ENCODE peak calls at places on chromosomes 2 and 18, in five cellular contexts. M, D, F, I and K are unnamed samples.

GRCh38 chr2:111659361-111660281 is 224.4 kb downstream of the ANAPC1 start:
- DNase-seq in M (peak), D (peak), F (no peak), I (peak), K (peak)

GRCh38 chr2:118750959-118751565 is 96.4 kb downstream of the EN1 start:
- DNase-seq in M (no peak), D (no peak), F (no peak), I (no peak), K (no peak)

GRCh38 chr18:33901894-33902512 is 322.7 kb downstream of the NOL4 start:
- DNase-seq in M (no peak), D (no peak), F (no peak), I (no peak), K (peak)

GRCh38 chr18:73842795-73843394 is 304.7 kb downstream of the FBXO15 start:
- DNase-seq in M (peak), D (peak), F (peak), I (peak), K (peak)

GRCh38 chr2:44134848-44135247 is 33.8 kb upstream of the PPM1B start:
- DNase-seq in M (peak), D (no peak), F (no peak), I (no peak), K (no peak)

GRCh38 chr2:16079637-16080036 is 139.3 kb downstream of the MYCN start:
- DNase-seq in M (no peak), D (no peak), F (no peak), I (no peak), K (peak)

GRCh38 chr2:174631009-174631981 is 33.7 kb upstream of the WIPF1 start:
- DNase-seq in M (no peak), D (peak), F (no peak), I (peak), K (no peak)

GRCh38 chr2:28567076-28567471 is 71.2 kb downstream of the PLB1 start:
- DNase-seq in M (peak), D (no peak), F (no peak), I (no peak), K (no peak)

GRCh38 chr2:63122921-63123320 is 72.3 kb downstream of the OTX1 start:
- DNase-seq in M (no peak), D (no peak), F (no peak), I (no peak), K (no peak)

GRCh38 chr2:57022496-57022895 is 838.7 kb downstream of the CCDC85A start:
- DNase-seq in M (peak), D (no peak), F (no peak), I (peak), K (peak)
- H2BK15ac ChIP-seq in M (no peak), D (no peak), F (no peak), I (no peak), K (no peak)

GRCh38 chr18:59898093-59898492 is 1.7 kb upstream of the PMAIP1 start:
- DNase-seq in M (no peak), D (no peak), F (no peak), I (no peak), K (no peak)

GRCh38 chr18:59900222-59901128 is 679 bp downstream of the PMAIP1 start:
- DNase-seq in M (peak), D (peak), F (peak), I (peak), K (peak)

GRCh38 chr18:59899298-59900221 is at the start of gene PMAIP1:
- DNase-seq in M (peak), D (peak), F (peak), I (peak), K (peak)

GRCh38 chr18:59897321-59897954 is 2.4 kb upstream of the PMAIP1 start:
- DNase-seq in M (peak), D (no peak), F (no peak), I (no peak), K (peak)

DNA sequence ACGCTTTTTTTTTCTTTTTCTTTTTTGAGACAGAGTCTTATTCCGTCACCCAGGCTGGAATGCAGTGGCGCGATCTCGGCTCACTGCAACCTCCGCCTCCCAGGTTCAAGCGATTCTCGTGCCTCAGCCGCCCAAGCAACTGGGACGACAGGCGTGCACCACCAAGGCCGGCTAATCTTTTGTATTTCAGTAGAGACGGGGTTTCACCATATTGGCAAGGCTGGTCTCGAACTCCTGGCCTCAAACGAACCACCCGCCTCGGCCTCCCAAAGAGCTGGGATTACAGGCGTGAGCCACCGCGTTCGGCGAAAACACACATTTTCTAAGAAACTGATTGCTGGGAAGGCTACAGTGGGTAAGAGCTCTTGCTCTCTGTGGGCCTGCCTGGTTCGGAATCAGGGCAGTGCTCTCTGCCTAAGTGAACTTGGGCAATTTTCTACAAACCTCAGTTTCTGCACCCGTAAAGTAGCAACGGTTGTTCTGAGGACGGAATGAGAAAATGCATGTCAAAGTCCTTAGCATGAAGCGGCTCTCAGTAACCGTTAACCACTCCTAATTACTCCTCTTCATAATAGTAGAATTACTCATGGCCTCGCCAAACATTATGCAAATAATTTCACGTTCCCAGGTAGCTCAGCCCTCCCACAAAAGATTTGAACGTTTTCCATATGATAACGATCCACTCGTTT is 1.0 kb upstream of the PMAIP1 start:
- DNase-seq in M (peak), D (no peak), F (no peak), I (no peak), K (no peak)
- H2AK5ac ChIP-seq in M (no peak), D (peak), F (no peak), I (no peak), K (no peak)

GRCh38 chr2:130336877-130337734 is 5.6 kb upstream of the IMP4 start:
- DNase-seq in M (peak), D (peak), F (peak), I (peak), K (peak)
- H2BK15ac ChIP-seq in M (no peak), D (peak), F (no peak), I (no peak), K (no peak)

DNA sequence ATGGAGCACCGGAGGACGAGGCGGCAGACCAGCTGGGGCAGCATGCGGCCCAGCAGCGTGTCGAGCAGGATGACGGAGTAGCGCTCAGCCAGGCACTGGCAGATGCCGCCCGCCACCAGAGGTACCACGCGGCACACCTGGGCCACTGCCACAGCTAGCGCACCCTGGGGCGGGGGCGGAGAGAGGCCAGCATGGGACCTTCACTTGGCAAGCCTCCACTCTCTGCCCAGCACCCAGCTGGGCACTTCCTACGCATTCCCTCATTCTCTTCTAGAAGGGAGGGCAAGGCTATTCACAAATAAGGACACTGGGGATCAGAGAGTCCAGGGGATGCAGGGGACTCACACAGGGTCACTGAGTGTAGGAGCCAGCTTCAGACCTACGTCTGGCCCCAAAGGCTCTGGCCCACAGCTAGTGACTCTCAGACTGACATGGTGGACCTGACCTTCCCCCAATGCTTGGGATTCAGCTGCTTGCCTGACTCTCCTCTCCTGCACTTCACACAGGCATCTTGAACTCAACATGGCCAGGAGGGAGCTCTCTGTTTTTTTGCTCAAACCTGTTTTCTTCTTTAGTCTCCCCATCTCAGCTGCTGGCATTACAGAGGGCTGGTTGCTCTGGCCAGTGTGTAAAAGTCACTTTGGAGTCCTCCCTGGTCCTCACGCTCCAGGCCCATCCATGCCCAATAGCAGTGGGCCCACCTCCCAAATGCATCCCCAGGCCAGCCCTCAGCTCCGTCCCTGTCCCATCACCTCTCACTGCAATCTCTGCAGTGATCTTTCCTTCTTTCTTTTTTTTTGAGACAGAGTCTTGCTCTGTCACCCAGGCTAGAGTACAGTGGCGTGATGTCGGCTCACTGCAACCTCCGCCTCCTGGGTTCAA is 4.1 kb downstream of the SFTPB start:
- DNase-seq in M (no peak), D (no peak), F (no peak), I (no peak), K (no peak)
- H2AK5ac ChIP-seq in M (no peak), D (no peak), F (no peak), I (no peak), K (no peak)